ENCODE peak calls at places on chromosomes 6 and 20, in five cellular contexts. One of them, this sample, is unnamed.

GRCh38 chr6:170452767-170453545 is 100.2 kb downstream of the PSMB1 start:
- DNase-seq in NT2/D1: no peak
- DNase-seq in thoracic aorta: no peak
- DNase-seq in NCI-H524 treated with DMSO at 0.1 percent for 48 hours: no peak
- DNase-seq in breast epithelium: no peak
- DNase-seq in this sample: no peak

GRCh38 chr6:106413722-106414121 is 53.2 kb downstream of the CRYBG1 start:
- DNase-seq in NCI-H524 treated with DMSO at 0.1 percent for 48 hours: no peak
- DNase-seq in NT2/D1: no peak
- DNase-seq in thoracic aorta: no peak
- DNase-seq in breast epithelium: no peak
- DNase-seq in this sample: no peak

GRCh38 chr6:118283759-118284158 is 264.3 kb upstream of the PLN start:
- DNase-seq in breast epithelium: no peak
- DNase-seq in NT2/D1: no peak
- DNase-seq in thoracic aorta: no peak
- DNase-seq in NCI-H524 treated with DMSO at 0.1 percent for 48 hours: no peak
- DNase-seq in this sample: no peak

GRCh38 chr6:39182604-39183003 is 46.7 kb downstream of the KCNK5 start:
- DNase-seq in breast epithelium: no peak
- DNase-seq in thoracic aorta: no peak
- DNase-seq in NT2/D1: no peak
- DNase-seq in NCI-H524 treated with DMSO at 0.1 percent for 48 hours: no peak
- DNase-seq in this sample: no peak

GRCh38 chr6:15329154-15329781 is 83.4 kb downstream of the JARID2 start:
- DNase-seq in NT2/D1: no peak
- DNase-seq in NCI-H524 treated with DMSO at 0.1 percent for 48 hours: peak
- DNase-seq in thoracic aorta: no peak
- DNase-seq in breast epithelium: no peak
- DNase-seq in this sample: no peak

GRCh38 chr20:438581-439469 is 23.5 kb downstream of the TBC1D20 start:
- DNase-seq in thoracic aorta: no peak
- DNase-seq in breast epithelium: peak
- DNase-seq in NCI-H524 treated with DMSO at 0.1 percent for 48 hours: no peak
- DNase-seq in NT2/D1: no peak
- DNase-seq in this sample: no peak

GRCh38 chr20:939606-940005 is 23.5 kb upstream of the ANGPT4 start:
- DNase-seq in NCI-H524 treated with DMSO at 0.1 percent for 48 hours: no peak
- DNase-seq in NT2/D1: no peak
- DNase-seq in thoracic aorta: no peak
- DNase-seq in breast epithelium: no peak
- DNase-seq in this sample: no peak

GRCh38 chr6:53239526-53239925 is 90.9 kb upstream of the GCM1 start:
- DNase-seq in NT2/D1: no peak
- DNase-seq in NCI-H524 treated with DMSO at 0.1 percent for 48 hours: no peak
- DNase-seq in thoracic aorta: no peak
- DNase-seq in breast epithelium: no peak
- DNase-seq in this sample: no peak

GRCh38 chr6:25036461-25036860 is 100.7 kb upstream of the RIPOR2 start:
- DNase-seq in breast epithelium: no peak
- DNase-seq in thoracic aorta: no peak
- DNase-seq in NT2/D1: no peak
- DNase-seq in NCI-H524 treated with DMSO at 0.1 percent for 48 hours: no peak
- DNase-seq in this sample: no peak

GRCh38 chr6:19824058-19824807 is 12.9 kb upstream of the ID4 start:
- DNase-seq in NCI-H524 treated with DMSO at 0.1 percent for 48 hours: no peak
- DNase-seq in NT2/D1: no peak
- DNase-seq in breast epithelium: no peak
- DNase-seq in thoracic aorta: no peak
- DNase-seq in this sample: no peak

This sample was measured in vagina.